ENCODE peak calls at places on chromosomes 13 and 19, in eight cellular contexts. A is left cardiac atrium; K is cardiac muscle cell; B is ELR; Q is stimulated activated CD4-positive, alpha-beta T cell treated with anti-CD3 and anti-CD28 coated beads, Interleukin-4, amount 100 ng/mL, for 1 hour; G is GM04503; Y is AG04449; L is LHCN-M2. R is an unnamed sample.

GRCh38 chr19:920051-920857 is 3.1 kb downstream of the KISS1R start:
- DNase-seq in A (no peak), Y (no peak), G (no peak), K (peak; percentile 53), B (no peak), L (no peak), Q (peak; percentile 68), R (no peak)

GRCh38 chr19:28731577-28731976 is 481.4 kb downstream of the UQCRFS1 start:
- DNase-seq in Y (no peak), A (no peak), B (no peak), G (no peak), L (no peak), Q (no peak), K (no peak), R (no peak)

GRCh38 chr19:17654993-17655392 is 33.2 kb downstream of the UNC13A start:
- DNase-seq in A (peak; percentile 12), K (no peak), B (no peak), Q (no peak), G (no peak), Y (no peak), L (no peak), R (peak; percentile 50)

GRCh38 chr13:62387642-62388041 is 972.0 kb upstream of the PCDH20 start:
- DNase-seq in K (peak; percentile 2), L (no peak), G (no peak), B (peak; percentile 58), Y (no peak), A (no peak), Q (no peak), R (no peak)

GRCh38 chr13:109479991-109480696 is 306.2 kb downstream of the IRS2 start:
- DNase-seq in G (peak; percentile 14), K (peak; percentile 69), Q (no peak), B (no peak), Y (peak; percentile 26), L (peak; percentile 3), A (peak; percentile 34), R (no peak)

GRCh38 chr19:10911579-10912363 is 16.7 kb downstream of the YIPF2 start:
- DNase-seq in B (no peak), K (no peak), Q (no peak), G (no peak), A (no peak), L (peak; percentile 46), Y (no peak), R (no peak)

GRCh38 chr13:107964356-107964755 is 251.0 kb downstream of the LIG4 start:
- DNase-seq in Y (no peak), B (no peak), A (no peak), K (peak; percentile 1), Q (no peak), G (no peak), L (no peak), R (no peak)

GRCh38 chr13:26463848-26464247 is 93.6 kb upstream of the WASF3 start:
- DNase-seq in Q (no peak), G (no peak), K (no peak), L (no peak), A (no peak), Y (no peak), B (no peak), R (no peak)

GRCh38 chr13:90201676-90202425 is 1145.6 kb upstream of the MIR17HG start:
- DNase-seq in B (peak; percentile 25), K (peak; percentile 67), A (no peak), Q (no peak), L (no peak), G (no peak), Y (no peak), R (no peak)

GRCh38 chr19:47275866-47276461 is 1.3 kb downstream of the INAFM1 start:
- DNase-seq in K (peak; percentile 65), Q (no peak), Y (no peak), A (peak; percentile 73), B (peak; percentile 42), G (no peak), L (no peak), R (peak; percentile 92)

GRCh38 chr13:44768775-44769578 is 192.8 kb upstream of the TSC22D1 start:
- DNase-seq in G (no peak), Y (no peak), K (peak; percentile 38), L (no peak), A (no peak), B (no peak), Q (peak; percentile 15), R (no peak)

GRCh38 chr19:38035515-38036495 is 128.8 kb downstream of the SIPA1L3 start:
- DNase-seq in K (peak; percentile 38), G (no peak), B (peak; percentile 77), L (peak; percentile 33), Q (no peak), Y (no peak), A (no peak), R (peak; percentile 73)

GRCh38 chr19:41416194-41416674 is 10.9 kb downstream of the B3GNT8 start:
- DNase-seq in Q (no peak), L (no peak), G (no peak), K (no peak), Y (no peak), B (no peak), A (no peak), R (peak; percentile 42)

GRCh38 chr19:46732172-46732938 is 13.5 kb upstream of the FKRP start:
- DNase-seq in Y (no peak), A (no peak), Q (no peak), B (peak; percentile 54), G (no peak), L (no peak), K (no peak), R (no peak)

GRCh38 chr13:61608138-61608537 is 192.5 kb upstream of the PCDH20 start:
- DNase-seq in Q (no peak), A (no peak), B (no peak), K (no peak), Y (no peak), G (no peak), L (no peak), R (no peak)

GRCh38 chr19:3857449-3858003 is 11.3 kb downstream of the ZFR2 start:
- DNase-seq in Q (no peak), G (no peak), Y (no peak), K (no peak), A (no peak), L (peak; percentile 32), B (no peak), R (no peak)

GRCh38 chr19:41621654-41622053 is 5.2 kb downstream of the CEACAM4 start:
- DNase-seq in B (no peak), Q (no peak), K (no peak), G (no peak), L (no peak), A (no peak), Y (no peak), R (no peak)

GRCh38 chr13:40613192-40613818 is 53.1 kb downstream of the FOXO1 start:
- DNase-seq in G (no peak), L (no peak), K (no peak), A (no peak), Y (no peak), B (no peak), Q (no peak), R (no peak)

GRCh38 chr13:79771493-79771892 is 290.5 kb downstream of the NDFIP2 start:
- DNase-seq in L (no peak), A (no peak), B (no peak), K (no peak), G (no peak), Q (no peak), Y (no peak), R (no peak)

GRCh38 chr13:21015284-21015683 is 46.1 kb downstream of the LATS2 start:
- DNase-seq in Y (no peak), G (no peak), Q (no peak), K (peak; percentile 34), A (no peak), L (peak; percentile 43), B (peak; percentile 79), R (no peak)

GRCh38 chr19:6494438-6495036 is 7.6 kb downstream of the TUBB4A start:
- DNase-seq in G (no peak), K (no peak), A (no peak), B (no peak), L (no peak), Y (no peak), Q (no peak), R (no peak)

GRCh38 chr19:1406818-1407661 is at the start of gene DAZAP1:
- DNase-seq in L (peak; percentile 98), A (peak; percentile 99), Y (peak; percentile 79), Q (peak; percentile 100), G (peak; percentile 77), K (peak; percentile 99), B (peak; percentile 99), R (peak; percentile 100)

GRCh38 chr13:58081301-58081820 is 449.8 kb downstream of the PCDH17 start:
- DNase-seq in L (no peak), K (no peak), B (no peak), Q (no peak), G (no peak), A (no peak), Y (no peak), R (no peak)

GRCh38 chr19:6828698-6829633 is 56.5 kb downstream of the VAV1 start:
- DNase-seq in B (peak; percentile 24), Y (no peak), K (no peak), L (no peak), Q (peak; percentile 37), G (no peak), A (no peak), R (no peak)

R was measured in kidney.